ENCODE peak calls at places on chromosomes 6 and 20, in ten cellular contexts. K is astrocyte, U is mesendoderm, P is neural progenitor cell, L is MM.1S, Q is colonic mucosa, O is IMR-90, V is neuronal stem cell, W is HCT116, A is H1. T is an unnamed sample.

GRCh38 chr20:33099842-33100538 is 20.5 kb downstream of the BPIFB4 start:
- DNase-seq in K (no peak), U (no peak), P (no peak), L (no peak), Q (no peak), O (no peak), V (no peak), W (no peak), A (no peak), T (no peak)

GRCh38 chr20:47003223-47003622 is 108.6 kb downstream of the EYA2 start:
- DNase-seq in K (no peak), U (no peak), P (no peak), L (no peak), Q (no peak), O (no peak), V (no peak), W (no peak), A (no peak), T (no peak)

GRCh38 chr6:105680131-105680530 is 277.2 kb upstream of the PREP start:
- DNase-seq in K (no peak), U (no peak), P (no peak), L (no peak), Q (no peak), O (no peak), V (no peak), W (no peak), A (no peak), T (no peak)

GRCh38 chr6:53530346-53530745 is 14.6 kb downstream of the GCLC start:
- DNase-seq in K (peak), U (peak), P (peak), L (no peak), Q (no peak), O (peak), V (no peak), W (no peak), A (no peak), T (no peak)

GRCh38 chr6:85191656-85192055 is 258.2 kb upstream of the NT5E start:
- DNase-seq in K (peak), U (no peak), P (no peak), L (no peak), Q (no peak), O (peak), V (no peak), W (no peak), A (no peak), T (no peak)

GRCh38 chr6:89385846-89386245 is 26.2 kb downstream of the RRAGD start:
- DNase-seq in K (no peak), U (no peak), P (no peak), L (no peak), Q (no peak), O (no peak), V (no peak), W (no peak), A (no peak), T (no peak)

GRCh38 chr20:18632196-18632789 is 44.4 kb downstream of the DTD1 start:
- DNase-seq in K (peak), U (peak), P (peak), L (peak), Q (peak), O (peak), V (peak), W (peak), A (peak), T (peak)

GRCh38 chr6:144314003-144314485 is 28.9 kb downstream of the UTRN start:
- DNase-seq in K (peak), U (no peak), P (no peak), L (no peak), Q (no peak), O (peak), V (no peak), W (no peak), A (no peak), T (peak)

GRCh38 chr20:2038161-2038560 is 44.3 kb upstream of the PDYN start:
- DNase-seq in K (no peak), U (peak), P (no peak), L (no peak), Q (no peak), O (no peak), V (no peak), W (no peak), A (no peak), T (no peak)

GRCh38 chr6:69887026-69887425 is 20.7 kb downstream of the COL19A1 start:
- DNase-seq in K (no peak), U (no peak), P (no peak), L (peak), Q (no peak), O (peak), V (no peak), W (no peak), A (no peak), T (no peak)

GRCh38 chr6:46510656-46511055 is 19.4 kb upstream of the RCAN2 start:
- DNase-seq in K (peak), U (no peak), P (no peak), L (no peak), Q (no peak), O (no peak), V (no peak), W (no peak), A (no peak), T (peak)

GRCh38 chr6:139853302-139853992 is 479.0 kb upstream of the CITED2 start:
- DNase-seq in K (peak), U (no peak), P (no peak), L (no peak), Q (peak), O (peak), V (no peak), W (no peak), A (no peak), T (peak)

GRCh38 chr20:622161-622560 is 12.1 kb upstream of the TCF15 start:
- DNase-seq in K (no peak), U (no peak), P (no peak), L (no peak), Q (no peak), O (no peak), V (no peak), W (no peak), A (no peak), T (no peak)

GRCh38 chr20:12729326-12729725 is 279.4 kb upstream of the SPTLC3 start:
- DNase-seq in K (no peak), U (no peak), P (no peak), L (no peak), Q (no peak), O (no peak), V (no peak), W (no peak), A (no peak), T (no peak)

GRCh38 chr20:36775826-36776225 is 2.3 kb upstream of the DSN1 start:
- DNase-seq in K (no peak), U (no peak), P (no peak), L (no peak), Q (no peak), O (no peak), V (no peak), W (no peak), A (no peak), T (no peak)

GRCh38 chr6:44804016-44804415 is 416.5 kb downstream of the CDC5L start:
- DNase-seq in K (no peak), U (no peak), P (no peak), L (no peak), Q (no peak), O (no peak), V (no peak), W (no peak), A (no peak), T (no peak)

DNA sequence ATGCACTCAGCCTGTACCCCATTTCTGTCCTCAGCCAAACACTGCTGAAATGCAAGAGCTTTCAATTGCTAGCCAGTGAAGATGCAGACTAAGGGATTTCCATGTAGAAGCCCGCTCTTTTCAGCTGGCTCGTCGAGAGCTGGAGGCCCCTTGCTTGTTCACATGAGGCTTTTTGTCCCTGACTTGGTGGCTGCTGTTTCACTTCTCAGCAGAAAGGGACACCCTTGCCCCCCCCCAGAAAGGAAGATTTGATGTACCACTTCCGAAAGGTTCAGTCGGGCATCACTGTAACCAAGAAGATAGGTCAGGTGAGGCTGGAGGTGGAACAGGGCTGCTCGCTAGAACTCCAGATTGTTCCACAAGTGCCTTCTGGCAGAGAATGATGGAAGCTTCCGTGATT is 23.3 kb downstream of the PTPN1 start:
- DNase-seq in K (no peak), U (no peak), P (no peak), L (no peak), Q (no peak), O (no peak), V (no peak), W (no peak), A (no peak), T (no peak)
- H3K9ac ChIP-seq in K (no peak), U (no peak), P (no peak), L (no peak), Q (no peak), O (peak), V (no peak), W (no peak), A (no peak), T (no peak)

DNA sequence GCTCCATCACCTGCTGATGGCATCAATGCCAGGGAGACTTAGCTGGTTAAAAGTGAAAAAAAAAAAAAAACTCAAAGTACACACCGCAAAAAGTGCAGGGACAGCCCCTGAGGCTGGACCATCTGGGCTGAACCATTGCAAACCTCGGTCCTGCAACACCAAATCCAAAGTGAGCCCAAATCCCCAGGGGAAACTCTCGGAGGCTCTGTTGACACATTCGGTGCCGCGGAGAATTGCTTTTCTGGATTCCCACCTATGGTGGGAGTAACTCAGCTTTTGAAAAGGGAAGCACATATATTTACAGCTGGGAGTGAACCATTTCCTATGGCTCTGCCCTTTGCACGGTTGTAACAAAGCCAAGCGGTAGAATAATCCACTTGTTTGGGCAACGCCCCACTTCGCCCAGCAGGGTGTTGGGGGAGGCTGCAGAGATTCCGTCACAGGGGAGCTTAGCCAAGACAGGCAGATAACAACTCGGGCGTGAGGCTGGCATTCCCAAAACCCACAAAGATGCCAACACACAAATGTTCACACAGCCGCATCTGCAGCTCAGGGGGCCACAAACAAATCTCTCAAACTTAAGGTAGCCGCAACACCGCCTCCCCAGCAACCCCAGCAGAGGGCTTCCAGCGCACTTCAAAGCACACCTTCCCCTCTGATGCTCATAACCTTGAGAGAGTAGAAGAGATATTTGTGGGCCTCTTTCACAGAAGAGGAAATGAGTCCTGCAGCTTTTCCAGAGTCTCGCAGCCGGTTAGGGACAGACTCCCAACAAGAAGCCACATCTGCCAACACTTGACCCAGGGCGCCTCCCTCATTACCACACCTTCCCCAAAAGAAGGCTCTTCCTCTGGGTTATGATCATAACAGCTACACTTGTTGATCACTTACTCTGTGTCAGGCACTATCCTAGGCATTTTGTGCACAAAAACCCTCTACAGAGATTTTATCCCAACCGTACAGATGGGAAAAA is 11.4 kb downstream of the ZC3H12D start:
- DNase-seq in K (no peak), U (no peak), P (peak), L (no peak), Q (peak), O (no peak), V (no peak), W (no peak), A (no peak), T (no peak)
- H3K9ac ChIP-seq in K (no peak), U (no peak), P (no peak), L (no peak), Q (peak), O (no peak), V (no peak), W (no peak), A (no peak), T (no peak)

GRCh38 chr6:63806573-63806913 is 170.9 kb downstream of the PHF3 start:
- DNase-seq in K (no peak), U (no peak), P (no peak), L (no peak), Q (no peak), O (no peak), V (no peak), W (no peak), A (no peak), T (no peak)
- H3K9ac ChIP-seq in K (peak), U (no peak), P (no peak), L (no peak), Q (no peak), O (peak), V (no peak), W (no peak), A (no peak), T (peak)

GRCh38 chr20:62358171-62358719 is 8.9 kb downstream of the LAMA5 start:
- DNase-seq in K (no peak), U (no peak), P (no peak), L (no peak), Q (no peak), O (no peak), V (no peak), W (no peak), A (no peak), T (no peak)

GRCh38 chr20:62356948-62357667 is 10.0 kb downstream of the LAMA5 start:
- DNase-seq in K (peak), U (no peak), P (no peak), L (no peak), Q (no peak), O (peak), V (no peak), W (no peak), A (no peak), T (peak)

GRCh38 chr20:62357681-62358080 is 9.4 kb downstream of the LAMA5 start:
- DNase-seq in K (no peak), U (no peak), P (no peak), L (no peak), Q (no peak), O (no peak), V (no peak), W (no peak), A (no peak), T (no peak)

GRCh38 chr20:62359491-62360121 is 7.5 kb downstream of the LAMA5 start:
- DNase-seq in K (peak), U (no peak), P (no peak), L (no peak), Q (no peak), O (no peak), V (no peak), W (peak), A (no peak), T (no peak)

GRCh38 chr20:62358728-62359490 is 8.2 kb downstream of the LAMA5 start:
- DNase-seq in K (no peak), U (no peak), P (peak), L (no peak), Q (no peak), O (no peak), V (no peak), W (no peak), A (no peak), T (no peak)
- H3K9ac ChIP-seq in K (peak), U (peak), P (no peak), L (no peak), Q (peak), O (no peak), V (peak), W (peak), A (no peak), T (no peak)

T was measured in adipocyte.